ENCODE peak calls at places on chromosomes 6 and 20, in five cellular contexts. One of them, this sample, is unnamed.

GRCh38 chr6:9412951-9413559 is 977.7 kb upstream of the SLC35B3 start:
- DNase-seq in amniotic stem cell: no peak
- DNase-seq in Caki2: no peak
- DNase-seq in NCI-H2081: peak
- DNase-seq in dermis microvascular lymphatic vessel endothelial cell: no peak
- DNase-seq in this sample: peak

GRCh38 chr20:15875446-15875845 is 697.8 kb downstream of the KIF16B start:
- DNase-seq in amniotic stem cell: no peak
- DNase-seq in Caki2: peak
- DNase-seq in NCI-H2081: peak
- DNase-seq in dermis microvascular lymphatic vessel endothelial cell: no peak
- DNase-seq in this sample: no peak

GRCh38 chr6:3176562-3177355 is 19.4 kb upstream of the TUBB2A start:
- DNase-seq in amniotic stem cell: peak
- DNase-seq in Caki2: peak
- DNase-seq in NCI-H2081: no peak
- DNase-seq in dermis microvascular lymphatic vessel endothelial cell: peak
- DNase-seq in this sample: no peak

GRCh38 chr6:42281016-42281533 is 63.4 kb upstream of the MRPS10 start:
- DNase-seq in amniotic stem cell: no peak
- DNase-seq in Caki2: no peak
- DNase-seq in NCI-H2081: no peak
- DNase-seq in dermis microvascular lymphatic vessel endothelial cell: no peak
- DNase-seq in this sample: no peak

GRCh38 chr6:151506761-151507160 is 12.9 kb downstream of the CCDC170 start:
- DNase-seq in amniotic stem cell: no peak
- DNase-seq in Caki2: no peak
- DNase-seq in NCI-H2081: no peak
- DNase-seq in dermis microvascular lymphatic vessel endothelial cell: no peak
- DNase-seq in this sample: no peak

GRCh38 chr20:25525857-25526256 is 59.5 kb downstream of the NINL start:
- DNase-seq in amniotic stem cell: peak
- DNase-seq in Caki2: peak
- DNase-seq in NCI-H2081: no peak
- DNase-seq in dermis microvascular lymphatic vessel endothelial cell: no peak
- DNase-seq in this sample: no peak

GRCh38 chr20:37879003-37879599 is 23.8 kb upstream of the VSTM2L start:
- DNase-seq in amniotic stem cell: no peak
- DNase-seq in Caki2: no peak
- DNase-seq in NCI-H2081: no peak
- DNase-seq in dermis microvascular lymphatic vessel endothelial cell: no peak
- DNase-seq in this sample: peak

GRCh38 chr6:161133973-161134372 is 139.9 kb downstream of the AGPAT4 start:
- DNase-seq in amniotic stem cell: no peak
- DNase-seq in Caki2: no peak
- DNase-seq in NCI-H2081: no peak
- DNase-seq in dermis microvascular lymphatic vessel endothelial cell: no peak
- DNase-seq in this sample: no peak

This sample was measured in psoas muscle.